ENCODE peak calls at places on chromosomes 6 and 20, in eight cellular contexts. T is Caki2; K is NCI-H2171 treated with DMSO at 0.1 percent for 48 hours; J is amniotic stem cell; L is activated CD4-positive, alpha-beta T cell treated with anti-CD3 and anti-CD28 coated beads for 4 hours; R is stimulated activated CD4-positive, alpha-beta T cell treated with anti-CD3 and anti-CD28 coated beads, Interleukin-2, amount 100 ng/mL, for 24 hours; S is endothelial cell; X is GM12865. G is an unnamed sample.

GRCh38 chr20:33477386-33478234 is 12.3 kb upstream of the CBFA2T2 start:
- DNase-seq in K (peak; percentile 96), L (no peak), J (no peak), T (no peak), S (no peak), R (no peak), X (no peak), G (no peak)

GRCh38 chr20:297925-298754 is 770 bp downstream of the ZCCHC3 start:
- DNase-seq in S (peak; percentile 44), R (peak; percentile 41), T (peak; percentile 74), L (peak; percentile 20), X (peak; percentile 76), J (no peak), K (peak; percentile 53), G (peak; percentile 73)

GRCh38 chr6:114445846-114446245 is 103.0 kb upstream of the HS3ST5 start:
- DNase-seq in X (no peak), J (no peak), S (no peak), R (no peak), T (no peak), K (peak; percentile 93), L (no peak), G (no peak)

GRCh38 chr20:12595841-12596240 is 412.9 kb upstream of the SPTLC3 start:
- DNase-seq in L (no peak), S (no peak), R (no peak), T (no peak), X (no peak), J (no peak), K (no peak), G (no peak)

GRCh38 chr20:62603021-62603906 is 39.0 kb upstream of the SLCO4A1 start:
- DNase-seq in R (peak; percentile 37), S (no peak), J (no peak), T (peak; percentile 75), L (no peak), X (no peak), K (no peak), G (peak; percentile 41)

GRCh38 chr20:45311589-45312211 is 3.6 kb upstream of the MATN4 start:
- DNase-seq in L (peak; percentile 57), R (peak; percentile 71), K (peak; percentile 18), S (peak; percentile 80), X (peak; percentile 68), J (peak; percentile 42), T (peak; percentile 33), G (no peak)

GRCh38 chr6:107292570-107293285 is 166.6 kb downstream of the PDSS2 start:
- DNase-seq in T (no peak), K (no peak), S (no peak), L (no peak), X (no peak), R (no peak), J (no peak), G (no peak)

GRCh38 chr6:33192671-33193602 is 670 bp upstream of the COL11A2 start:
- DNase-seq in J (no peak), T (no peak), R (no peak), X (no peak), L (peak; percentile 35), K (no peak), S (no peak), G (no peak)

GRCh38 chr6:23419046-23419445 is 707.0 kb upstream of the NRSN1 start:
- DNase-seq in L (no peak), X (no peak), R (no peak), S (no peak), J (no peak), K (no peak), T (no peak), G (no peak)